ENCODE peak calls at places on chromosomes 3 and 15, in five cellular contexts. Z is A549, E is PC-9, H is mesenchymal stem cell, O is body of pancreas. X is an unnamed sample. For H3K4me1, the result is how much of the 10 kb centered on the place peaks cover.

GRCh38 chr3:186476044-186476468 is 68.1 kb downstream of the CRYGS start:
- DNase-seq in O (peak), Z (no peak), H (peak), E (no peak), X (no peak)

GRCh38 chr3:59189561-59190338 is 139.9 kb upstream of the CFAP20DC start:
- DNase-seq in Z (no peak), E (no peak), O (no peak), H (peak), X (peak)

GRCh38 chr3:44342191-44342790 is 3.7 kb downstream of the TCAIM start:
- DNase-seq in E (no peak), O (no peak), H (peak), Z (no peak), X (peak)

GRCh38 chr15:95162069-95162468 is 930.7 kb downstream of the MCTP2 start:
- DNase-seq in H (peak), E (no peak), Z (no peak), O (no peak), X (peak)

GRCh38 chr3:185702564-185703225 is 116.6 kb downstream of the SENP2 start:
- DNase-seq in H (no peak), O (peak), Z (no peak), E (no peak), X (no peak)

GRCh38 chr3:57038466-57039164 is 21.8 kb upstream of the SPATA12 start:
- DNase-seq in Z (no peak), H (no peak), E (no peak), O (no peak), X (no peak)

GRCh38 chr3:146019508-146019907 is 141.5 kb downstream of the PLOD2 start:
- DNase-seq in H (no peak), Z (no peak), O (no peak), E (no peak), X (no peak)

GRCh38 chr3:125186261-125186770 is 26.2 kb downstream of the SLC12A8 start:
- DNase-seq in Z (no peak), O (no peak), E (no peak), H (peak), X (peak)

GRCh38 chr15:81880314-81880713 is 165.5 kb downstream of the MEX3B start:
- DNase-seq in E (no peak), O (no peak), H (no peak), Z (no peak), X (no peak)

GRCh38 chr3:177374323-177374722 is 177.0 kb upstream of the TBL1XR1 start:
- DNase-seq in Z (no peak), O (no peak), E (no peak), H (no peak), X (no peak)

GRCh38 chr3:158085358-158085757 is 20.9 kb downstream of the SHOX2 start:
- DNase-seq in E (no peak), Z (no peak), H (no peak), O (no peak), X (no peak)

GRCh38 chr15:65612616-65612946 is 1.6 kb upstream of the INTS14 start:
- DNase-seq in Z (no peak), O (no peak), H (peak), E (peak), X (peak)

GRCh38 chr3:178022599-178022998 is 513.6 kb upstream of the KCNMB2 start:
- DNase-seq in O (no peak), Z (no peak), E (no peak), H (no peak), X (peak)

GRCh38 chr3:175571096-175571495 is 712.0 kb downstream of the NAALADL2 start:
- DNase-seq in O (no peak), Z (no peak), H (no peak), E (no peak), X (no peak)

GRCh38 chr15:51286816-51287215 is 51.6 kb downstream of the CYP19A1 start:
- DNase-seq in E (no peak), O (no peak), Z (no peak), H (no peak), X (no peak)

GRCh38 chr3:13776253-13777050 is 103.4 kb downstream of the WNT7A start:
- DNase-seq in Z (no peak), E (no peak), O (no peak), H (no peak), X (no peak)

DNA sequence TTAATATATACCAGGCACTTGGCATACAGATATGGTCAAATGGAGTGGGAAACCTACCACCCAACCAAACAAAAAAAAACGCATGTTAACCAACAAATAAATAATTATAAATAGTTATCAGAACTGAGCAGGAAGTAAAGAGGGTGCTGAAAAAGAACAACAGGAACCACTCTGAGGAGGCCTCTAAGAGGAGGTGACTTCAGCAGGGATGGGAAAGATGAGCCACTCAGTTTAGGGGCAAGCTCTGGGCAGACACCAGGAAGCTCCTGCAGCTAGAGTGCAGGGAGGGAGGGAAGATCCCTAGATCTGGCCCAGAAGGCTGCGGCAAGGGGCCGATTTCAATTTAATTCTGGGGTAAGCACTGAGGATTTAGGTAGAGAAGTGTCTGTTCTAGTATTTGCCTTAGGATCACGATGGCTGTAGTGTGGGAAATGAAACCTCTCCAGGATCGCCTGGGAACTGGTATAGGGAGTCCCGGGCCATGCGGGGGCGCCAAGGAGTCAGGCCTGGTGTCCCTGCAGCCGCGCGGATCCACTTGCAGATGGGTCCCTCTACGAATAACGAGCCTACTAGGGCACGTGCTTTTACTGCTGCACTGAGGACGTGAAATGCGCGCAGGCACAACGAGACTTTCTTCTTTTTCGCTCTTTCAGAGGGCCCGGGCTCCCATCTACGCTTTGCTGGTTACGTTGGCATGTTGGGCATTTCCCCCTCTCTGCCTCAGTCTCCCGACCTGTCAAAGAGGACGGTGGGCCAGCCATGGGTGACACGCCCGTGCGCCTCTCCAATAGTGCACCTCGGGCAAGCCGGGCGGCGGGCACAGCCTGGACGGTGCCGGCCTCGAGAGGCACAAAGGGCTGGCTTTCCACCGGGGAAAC is 1.5 kb upstream of the LIMD1 start:
- DNase-seq in H (peak), E (peak), O (peak), Z (peak), X (peak)
- H3K4me1 ChIP-seq in H (under half), E (under half), O (under half), Z (under half), X (under half)

DNA sequence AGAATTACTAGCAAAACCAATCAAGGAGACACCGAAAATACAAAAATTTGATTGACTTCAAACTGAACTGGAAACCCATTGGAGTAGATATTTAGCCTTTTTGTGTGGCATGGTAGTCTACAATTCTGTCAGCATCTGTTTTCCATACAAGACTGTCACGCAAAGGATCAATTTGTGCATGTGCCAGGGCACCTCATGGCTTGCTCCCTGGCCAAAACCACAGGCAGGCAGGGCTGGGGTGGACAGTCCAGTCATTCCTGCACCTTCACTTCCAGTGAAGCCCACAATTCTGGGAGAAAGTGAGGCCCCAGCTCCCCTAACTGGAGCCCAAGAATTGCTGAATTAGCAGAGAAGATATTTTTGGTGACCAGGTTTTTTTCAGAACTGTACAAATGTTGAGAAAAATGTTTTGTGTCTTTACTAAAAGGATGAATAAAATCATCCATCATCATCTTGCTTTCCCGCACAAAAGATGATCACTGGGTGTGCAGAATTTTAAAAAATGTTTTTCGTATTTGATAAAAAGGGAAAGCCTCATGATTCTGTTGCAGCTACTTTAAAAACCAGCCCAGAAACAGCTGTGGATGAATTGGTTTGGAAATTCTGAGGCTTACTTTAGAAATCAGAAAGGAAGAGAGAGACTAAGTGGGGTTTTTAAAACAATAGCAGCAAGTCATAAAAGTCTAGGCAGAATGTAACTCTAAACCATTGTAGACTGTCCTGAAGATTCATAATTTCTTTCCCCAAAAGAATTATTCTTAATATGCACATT is 86.4 kb downstream of the PCCB start:
- DNase-seq in Z (no peak), E (no peak), O (no peak), H (no peak), X (peak)
- H3K27ac ChIP-seq in Z (no peak), E (no peak), O (no peak), H (no peak), X (peak)

DNA sequence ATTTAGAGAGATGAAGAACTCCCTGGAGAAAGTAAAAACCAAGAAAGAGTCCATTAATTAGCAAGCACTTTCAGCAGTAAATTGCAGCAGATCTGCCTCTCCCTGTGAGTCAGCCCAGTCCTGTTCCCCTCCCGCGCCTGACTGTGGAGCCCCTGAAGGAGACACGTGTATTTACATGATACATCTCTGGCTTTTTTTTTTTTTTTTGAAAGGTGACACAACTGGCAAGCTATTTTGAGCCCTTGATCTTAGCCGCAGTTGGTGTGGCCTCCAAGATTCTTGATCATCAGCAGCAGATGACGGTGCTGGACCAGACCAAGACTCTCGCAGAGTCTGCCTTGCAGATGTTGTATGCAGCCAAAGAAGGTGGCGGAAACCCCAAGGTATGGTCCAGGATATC is 271.8 kb upstream of the TPM1 start:
- DNase-seq in E (peak), Z (no peak), O (no peak), H (peak), X (peak)
- H3K4me1 ChIP-seq in E (under half), Z (under half), O (under half), H (under half), X (under half)

GRCh38 chr3:152160350-152161011 is 108.2 kb upstream of the MBNL1 start:
- DNase-seq in O (no peak), E (no peak), H (no peak), Z (no peak), X (no peak)
- H3K27ac ChIP-seq in O (no peak), E (no peak), H (no peak), Z (peak), X (no peak)

GRCh38 chr15:90191344-90191687 is 9.8 kb upstream of the SEMA4B start:
- DNase-seq in Z (no peak), E (no peak), H (no peak), O (no peak), X (no peak)
- H3K4me1 ChIP-seq in Z (half or more), E (under half), H (under half), O (half or more), X (under half)

GRCh38 chr3:50126287-50127211 is 28.6 kb upstream of the SEMA3F start:
- DNase-seq in O (peak), Z (no peak), H (peak), E (no peak), X (peak)

GRCh38 chr3:50125541-50126286 is 29.4 kb upstream of the SEMA3F start:
- DNase-seq in Z (no peak), E (no peak), H (no peak), O (no peak), X (no peak)

GRCh38 chr3:50122661-50123391 is 32.3 kb upstream of the SEMA3F start:
- DNase-seq in H (no peak), Z (no peak), O (no peak), E (no peak), X (peak)

GRCh38 chr3:50123394-50124361 is 31.4 kb upstream of the SEMA3F start:
- DNase-seq in Z (no peak), E (no peak), H (no peak), O (no peak), X (peak)

GRCh38 chr3:50124363-50125226 is 30.5 kb upstream of the SEMA3F start:
- DNase-seq in H (no peak), E (no peak), O (no peak), Z (no peak), X (peak)
- H3K27ac ChIP-seq in H (no peak), E (no peak), O (no peak), Z (no peak), X (no peak)

DNA sequence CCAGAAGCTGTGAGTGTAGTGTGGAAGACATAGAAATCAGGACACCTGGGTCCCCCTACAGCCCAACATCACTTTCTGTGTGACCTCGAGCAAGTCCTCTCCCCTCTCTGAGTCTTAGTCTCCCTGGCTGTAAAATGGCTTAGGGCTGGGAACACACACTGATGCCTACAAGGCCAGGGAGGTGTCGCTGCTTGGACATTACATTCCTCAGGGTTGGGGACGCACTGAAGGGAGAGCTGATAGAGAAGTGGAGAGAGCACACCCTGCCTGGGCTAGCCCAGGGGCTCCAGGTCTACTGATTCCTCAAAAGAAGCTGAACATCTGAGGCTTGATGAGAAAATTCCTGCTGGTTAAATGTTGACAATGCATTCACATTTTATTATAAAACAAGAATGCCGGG is 6.3 kb upstream of the ALAS1 start:
- DNase-seq in O (no peak), H (no peak), Z (no peak), E (no peak), X (no peak)
- H3K4me1 ChIP-seq in O (under half), H (under half), Z (under half), E (under half), X (under half)

DNA sequence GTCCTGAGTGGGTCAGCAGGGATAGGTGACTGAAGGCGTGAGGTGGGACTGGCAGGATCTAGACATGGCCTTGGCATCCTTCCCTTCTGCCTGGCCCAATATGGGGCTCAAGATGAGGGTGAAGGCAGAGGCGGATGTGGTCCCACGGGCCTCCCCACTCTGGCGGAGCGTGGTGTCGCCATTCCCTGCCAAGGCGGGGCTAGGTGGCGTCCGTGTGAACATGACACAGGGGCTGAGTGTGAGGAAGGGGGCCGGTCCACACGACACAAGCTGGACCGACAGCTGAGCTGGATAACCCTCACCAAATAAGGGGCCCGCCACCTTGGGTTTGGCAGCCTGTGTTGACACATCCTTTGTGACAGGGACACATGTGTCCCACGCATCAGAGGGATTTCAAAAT is 43.1 kb downstream of the ZNF710 start:
- DNase-seq in O (no peak), H (no peak), E (no peak), Z (no peak), X (no peak)
- H3K27ac ChIP-seq in O (no peak), H (no peak), E (no peak), Z (no peak), X (no peak)